ENCODE peak calls at places on chromosomes 13 and 19, in eight cellular contexts. Z is activated T-helper 1 cell treated with Interleukin-2 at 50 U/mL for 16 hours; K is stimulated activated CD4-positive, alpha-beta T cell treated with anti-CD3 and anti-CD28 coated beads, Interleukin-4, amount 100 ng/mL, for 48 hours; J is GM23248; N is dermis microvascular lymphatic vessel endothelial cell; Q is Caco-2; Y is cardiac fibroblast; M is thoracic aorta. T is an unnamed sample.

GRCh38 chr13:51326782-51327181 is 12.7 kb upstream of the SERPINE3 start:
- DNase-seq in Z (no peak), K (no peak), J (no peak), N (no peak), Q (no peak), Y (no peak), M (no peak), T (no peak)

GRCh38 chr19:16591803-16592556 is 19.8 kb upstream of the SLC35E1 start:
- DNase-seq in Z (no peak), K (no peak), J (peak; percentile 37), N (peak; percentile 14), Q (no peak), Y (no peak), M (no peak), T (no peak)

GRCh38 chr19:41106177-41106576 is 8.1 kb upstream of the CYP2F1 start:
- DNase-seq in Z (no peak), K (no peak), J (no peak), N (no peak), Q (no peak), Y (no peak), M (no peak), T (no peak)

GRCh38 chr13:28056426-28056825 is 44.0 kb downstream of the FLT3 start:
- DNase-seq in Z (no peak), K (no peak), J (no peak), N (no peak), Q (no peak), Y (no peak), M (no peak), T (no peak)

GRCh38 chr19:3310711-3311110 is 55.7 kb upstream of the NFIC start:
- DNase-seq in Z (no peak), K (no peak), J (no peak), N (no peak), Q (no peak), Y (no peak), M (no peak), T (no peak)

GRCh38 chr13:22789027-22789593 is 391.7 kb upstream of the SGCG start:
- DNase-seq in Z (no peak), K (no peak), J (no peak), N (no peak), Q (no peak), Y (no peak), M (no peak), T (no peak)

GRCh38 chr19:55345818-55346724 is 6.4 kb downstream of the KMT5C start:
- DNase-seq in Z (no peak), K (no peak), J (peak; percentile 34), N (peak; percentile 15), Q (peak; percentile 33), Y (peak; percentile 51), M (no peak), T (no peak)

GRCh38 chr13:19601749-19602725 is 31.4 kb upstream of the MPHOSPH8 start:
- DNase-seq in Z (no peak), K (peak; percentile 20), J (peak; percentile 74), N (peak; percentile 54), Q (peak; percentile 81), Y (peak; percentile 54), M (no peak), T (peak; percentile 89)

GRCh38 chr19:36987091-36987490 is 71.0 kb downstream of the ZNF568 start:
- DNase-seq in Z (no peak), K (no peak), J (no peak), N (no peak), Q (no peak), Y (no peak), M (no peak), T (no peak)

GRCh38 chr13:60351326-60351725 is 45.7 kb upstream of the TDRD3 start:
- DNase-seq in Z (no peak), K (no peak), J (peak; percentile 49), N (no peak), Q (no peak), Y (peak; percentile 81), M (no peak), T (no peak)

GRCh38 chr13:41580345-41580744 is 123.0 kb downstream of the RGCC start:
- DNase-seq in Z (no peak), K (no peak), J (no peak), N (no peak), Q (no peak), Y (no peak), M (no peak), T (no peak)

GRCh38 chr13:73464758-73465628 is 406.2 kb downstream of the KLF5 start:
- DNase-seq in Z (no peak), K (no peak), J (no peak), N (no peak), Q (no peak), Y (no peak), M (no peak), T (no peak)

GRCh38 chr19:18439025-18439909 is 1.3 kb upstream of the ISYNA1 start:
- DNase-seq in Z (no peak), K (no peak), J (peak; percentile 53), N (no peak), Q (no peak), Y (peak; percentile 62), M (no peak), T (no peak)

GRCh38 chr19:12364391-12365093 is 941 bp downstream of the ZNF442 start:
- DNase-seq in Z (no peak), K (peak; percentile 1), J (peak; percentile 71), N (peak; percentile 5), Q (no peak), Y (peak; percentile 26), M (no peak), T (peak; percentile 56)